ENCODE peak calls at places on chromosomes 13 and 19, in ten cellular contexts. Y is CD8-positive, alpha-beta memory T cell; C is body of pancreas; J is cardiac muscle cell; V is ascending aorta; L is right cardiac atrium; W is gastrocnemius medialis; Z is suprapubic skin; S is thyroid gland; M is endodermal cell. N is an unnamed sample.

GRCh38 chr13:94968757-94969086 is 256.4 kb upstream of the SOX21 start:
- DNase-seq in L (no peak), Z (no peak), W (no peak), V (no peak), J (no peak), Y (no peak), C (no peak), S (no peak), M (no peak), N (no peak)

GRCh38 chr19:10227215-10227971 is 3.7 kb downstream of the S1PR2 start:
- DNase-seq in J (peak), V (no peak), M (peak), Y (no peak), L (peak), W (peak), S (peak), C (no peak), Z (no peak), N (no peak)

GRCh38 chr13:30600470-30600869 is 17.2 kb upstream of the USPL1 start:
- DNase-seq in L (no peak), Y (no peak), S (no peak), W (no peak), J (peak), M (no peak), Z (no peak), V (no peak), C (no peak), N (no peak)

GRCh38 chr13:35349673-35350278 is 126.7 kb downstream of the MAB21L1 start:
- DNase-seq in L (no peak), V (no peak), W (no peak), S (no peak), J (peak), C (no peak), M (no peak), Y (no peak), Z (no peak), N (no peak)

GRCh38 chr19:17424743-17425365 is 5.0 kb downstream of the MVB12A start:
- DNase-seq in J (peak), Y (no peak), W (no peak), L (peak), C (no peak), Z (no peak), M (peak), S (peak), V (no peak), N (peak)

GRCh38 chr13:21501709-21502108 is 42.6 kb upstream of the ZDHHC20 start:
- DNase-seq in M (peak), S (no peak), Z (no peak), L (no peak), C (no peak), W (no peak), V (no peak), Y (no peak), J (no peak), N (no peak)

GRCh38 chr13:27334774-27335490 is 64.3 kb downstream of the RASL11A start:
- DNase-seq in W (no peak), Z (no peak), Y (no peak), J (no peak), C (no peak), S (no peak), M (no peak), V (no peak), L (no peak), N (no peak)

GRCh38 chr19:47107201-47107952 is 6.2 kb downstream of the ZC3H4 start:
- DNase-seq in Z (no peak), C (peak), Y (peak), J (no peak), M (no peak), W (no peak), V (no peak), S (no peak), L (no peak), N (no peak)

GRCh38 chr13:59532405-59532804 is 631.3 kb downstream of the DIAPH3 start:
- DNase-seq in Z (no peak), Y (no peak), L (no peak), J (no peak), W (no peak), M (no peak), C (no peak), V (no peak), S (no peak), N (no peak)

GRCh38 chr13:103164239-103164638 is 98.0 kb upstream of the SLC10A2 start:
- DNase-seq in M (no peak), V (no peak), Z (no peak), Y (no peak), C (no peak), J (no peak), W (no peak), S (no peak), L (no peak), N (no peak)

GRCh38 chr13:48493076-48493765 is 39.7 kb downstream of the RCBTB2 start:
- DNase-seq in W (no peak), S (no peak), Z (no peak), V (no peak), J (peak), L (no peak), C (no peak), Y (peak), M (no peak), N (no peak)

GRCh38 chr19:5628919-5629481 is 6.1 kb downstream of the SAFB start:
- DNase-seq in Y (no peak), C (no peak), S (no peak), Z (no peak), J (no peak), V (no peak), L (no peak), W (no peak), M (no peak), N (no peak)

GRCh38 chr13:22934744-22935523 is 245.8 kb upstream of the SGCG start:
- DNase-seq in M (no peak), C (no peak), J (no peak), W (no peak), Y (no peak), V (no peak), S (no peak), L (no peak), Z (no peak), N (no peak)

GRCh38 chr13:21583496-21583895 is 20.5 kb downstream of the MICU2 start:
- DNase-seq in M (peak), Y (no peak), C (no peak), W (no peak), V (no peak), L (no peak), Z (no peak), J (peak), S (no peak), N (no peak)

GRCh38 chr19:12884926-12885748 is 1.9 kb downstream of the KLF1 start:
- DNase-seq in V (no peak), J (peak), C (peak), S (peak), Z (peak), M (peak), L (peak), Y (peak), W (peak), N (no peak)

GRCh38 chr19:16372065-16372915 is 47.7 kb downstream of the KLF2 start:
- DNase-seq in S (no peak), L (no peak), C (no peak), J (no peak), W (no peak), Y (no peak), Z (no peak), M (no peak), V (no peak), N (no peak)

GRCh38 chr19:45467456-45468158 is at the start of gene FOSB:
- DNase-seq in V (peak), C (peak), J (peak), S (peak), W (peak), Y (peak), Z (peak), L (peak), M (peak), N (peak)

GRCh38 chr13:40271931-40272775 is 394.3 kb downstream of the FOXO1 start:
- DNase-seq in J (peak), W (peak), C (peak), Z (peak), L (peak), V (peak), S (peak), Y (no peak), M (peak), N (peak)

GRCh38 chr19:18526316-18526715 is 4.4 kb upstream of the ELL start:
- DNase-seq in Z (no peak), W (no peak), V (no peak), S (no peak), L (peak), J (no peak), C (no peak), M (no peak), Y (no peak), N (no peak)

GRCh38 chr19:408441-409005 is 424 bp downstream of the C2CD4C start:
- DNase-seq in V (no peak), S (peak), L (no peak), M (peak), J (no peak), Z (peak), Y (no peak), W (no peak), C (no peak), N (peak)

GRCh38 chr19:40831502-40832430 is 18.5 kb downstream of the CYP2A6 start:
- DNase-seq in M (peak), Z (no peak), J (peak), S (no peak), Y (no peak), V (no peak), W (peak), C (peak), L (no peak), N (no peak)

GRCh38 chr13:107466326-107466725 is 749.0 kb downstream of the LIG4 start:
- DNase-seq in S (no peak), C (no peak), W (no peak), Z (no peak), J (peak), V (no peak), L (no peak), Y (no peak), M (peak), N (no peak)

GRCh38 chr19:42198676-42199439 is 18.6 kb downstream of the DEDD2 start:
- DNase-seq in L (no peak), Y (peak), W (no peak), S (no peak), M (peak), Z (no peak), C (no peak), V (no peak), J (no peak), N (no peak)

GRCh38 chr19:40303765-40304164 is 18.6 kb upstream of the AKT2 start:
- DNase-seq in M (no peak), J (no peak), Z (no peak), L (no peak), V (no peak), S (no peak), C (peak), Y (no peak), W (no peak), N (no peak)

GRCh38 chr13:48009298-48009697 is 8.2 kb upstream of the SUCLA2 start:
- DNase-seq in V (no peak), Y (no peak), J (peak), W (no peak), C (no peak), Z (no peak), M (no peak), S (no peak), L (no peak), N (no peak)

GRCh38 chr19:46131485-46132143 is 7.1 kb upstream of the IGFL3 start:
- DNase-seq in Y (no peak), C (no peak), V (no peak), W (no peak), L (no peak), S (no peak), Z (no peak), J (no peak), M (peak), N (no peak)

GRCh38 chr13:107202371-107203023 is 634.6 kb upstream of the ARGLU1 start:
- DNase-seq in W (no peak), S (no peak), Z (no peak), C (peak), J (peak), Y (no peak), M (no peak), V (no peak), L (peak), N (no peak)

DNA sequence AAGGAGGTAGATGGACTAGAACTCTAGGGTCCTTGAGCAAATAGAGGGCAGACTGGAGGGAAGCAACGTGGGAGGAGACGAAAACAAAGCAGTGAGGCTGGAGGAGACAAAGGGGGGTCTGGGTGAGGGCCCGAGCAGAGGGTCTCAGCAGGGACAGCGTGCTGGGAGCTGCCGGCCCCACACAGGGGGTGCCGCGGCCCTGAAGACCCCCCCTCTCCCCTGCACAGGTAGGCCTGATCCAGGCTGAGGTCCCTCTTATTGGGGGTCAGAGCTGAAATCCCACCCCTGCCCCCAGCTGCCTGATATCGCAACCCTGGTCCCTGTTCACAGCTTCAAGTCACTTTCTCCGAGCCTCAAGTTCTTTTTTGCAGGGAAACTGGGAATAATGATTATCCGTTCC is 8.7 kb downstream of the EPS8L1 start:
- DNase-seq in L (peak), C (no peak), Y (no peak), W (no peak), S (no peak), M (no peak), V (no peak), J (no peak), Z (no peak), N (no peak)
- H3K27ac ChIP-seq in L (no peak), C (no peak), Y (no peak), W (no peak), S (no peak), M (no peak), V (no peak), J (no peak), Z (no peak), N (no peak)

DNA sequence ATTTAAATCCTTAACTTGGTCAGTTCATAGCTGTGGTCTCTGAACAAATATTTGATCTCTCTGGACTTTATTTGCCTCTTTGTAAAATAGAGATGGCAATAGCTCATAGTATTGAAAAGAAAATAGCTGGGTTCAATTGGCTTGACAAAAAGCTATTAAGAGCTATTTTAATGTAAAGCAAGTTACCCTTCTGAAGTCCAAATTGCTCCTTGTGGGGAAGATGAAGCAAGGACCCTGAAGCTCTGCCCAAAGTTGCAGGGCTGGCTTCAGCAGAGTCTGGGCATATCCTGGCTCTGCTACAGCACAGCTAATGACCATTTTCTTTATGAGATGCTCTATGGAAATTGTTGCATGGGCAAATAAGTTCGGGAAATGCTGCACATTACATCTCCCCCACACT is 484.5 kb downstream of the TDRD3 start:
- DNase-seq in W (no peak), Z (no peak), S (no peak), Y (no peak), L (no peak), C (no peak), J (no peak), V (no peak), M (no peak), N (no peak)
- H3K27ac ChIP-seq in W (no peak), Z (no peak), S (no peak), Y (no peak), L (no peak), C (no peak), J (no peak), V (no peak), M (no peak), N (no peak)

GRCh38 chr19:38678217-38678890 is 30.9 kb downstream of the ACTN4 start:
- DNase-seq in L (peak), S (no peak), C (no peak), M (no peak), J (no peak), Y (no peak), Z (no peak), W (no peak), V (no peak), N (no peak)
- H3K27ac ChIP-seq in L (peak), S (peak), C (peak), M (no peak), J (peak), Y (peak), Z (peak), W (peak), V (peak), N (no peak)

DNA sequence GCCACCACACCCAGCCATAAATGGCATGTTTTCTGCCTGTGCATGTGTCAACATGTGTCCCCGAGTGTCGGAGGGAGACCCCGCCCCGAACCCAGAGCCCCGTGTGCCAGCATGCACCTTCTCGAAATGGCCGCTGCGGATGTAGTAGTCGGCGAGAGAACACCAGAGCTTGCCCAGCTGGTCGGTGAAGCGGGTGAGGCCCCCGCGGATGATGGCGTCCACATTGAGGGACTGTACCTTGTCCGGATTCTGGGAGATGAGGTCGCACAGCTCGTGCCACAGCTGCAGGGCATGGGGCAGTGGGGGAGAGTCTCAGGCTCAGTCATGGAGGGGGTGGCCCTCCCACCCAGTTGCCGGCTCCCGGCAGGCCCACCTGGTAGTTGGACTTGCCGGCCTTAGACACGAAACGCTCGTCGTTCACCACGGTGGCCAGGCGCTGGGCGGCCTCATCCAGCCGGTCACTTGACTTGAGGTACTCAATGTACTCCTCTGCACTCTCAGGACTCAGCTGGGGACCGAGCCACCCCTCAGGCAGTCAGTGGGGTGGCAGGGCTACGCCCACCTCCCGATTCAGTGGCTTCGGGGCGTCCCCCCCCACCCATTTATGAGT is 3.5 kb downstream of the XAB2 start:
- DNase-seq in Y (no peak), Z (no peak), C (no peak), S (no peak), M (no peak), J (no peak), L (no peak), W (no peak), V (no peak), N (no peak)
- H3K27ac ChIP-seq in Y (no peak), Z (no peak), C (no peak), S (no peak), M (no peak), J (no peak), L (no peak), W (no peak), V (no peak), N (no peak)

GRCh38 chr13:98450495-98451167 is 126.3 kb downstream of the STK24 start:
- DNase-seq in Z (no peak), V (no peak), M (peak), J (no peak), W (peak), Y (no peak), C (no peak), L (peak), S (peak), N (no peak)
- H3K27ac ChIP-seq in Z (peak), V (peak), M (peak), J (peak), W (peak), Y (no peak), C (peak), L (peak), S (peak), N (no peak)

DNA sequence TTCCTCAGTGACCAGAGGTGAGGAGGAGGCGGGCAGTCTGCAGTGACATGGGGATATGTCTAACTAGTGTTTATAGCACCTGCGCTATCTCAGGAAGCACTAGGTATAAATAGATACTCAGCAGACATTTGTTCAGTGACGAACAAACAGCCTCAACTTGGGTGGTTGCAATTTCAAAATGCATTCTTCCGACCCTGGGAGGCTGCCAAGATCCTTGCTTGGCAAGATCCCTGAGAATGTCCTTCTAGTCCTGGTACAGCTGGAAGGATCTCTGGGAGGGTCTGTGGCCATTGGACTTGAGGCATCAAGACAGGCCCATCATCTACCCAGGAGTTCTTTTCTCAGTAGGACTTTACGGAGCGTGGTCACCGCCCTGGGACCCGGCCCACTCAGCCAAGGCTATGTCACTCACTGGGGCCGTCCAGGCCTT is 299.5 kb downstream of the ZNF536 start:
- DNase-seq in Z (no peak), V (no peak), C (no peak), J (peak), W (no peak), S (peak), M (peak), L (peak), Y (no peak), N (no peak)
- H3K27ac ChIP-seq in Z (no peak), V (no peak), C (no peak), J (no peak), W (no peak), S (no peak), M (no peak), L (no peak), Y (no peak), N (no peak)

GRCh38 chr13:23959231-23959862 is 62.0 kb upstream of the C1QTNF9B start:
- DNase-seq in M (no peak), W (no peak), Z (no peak), Y (no peak), L (no peak), V (no peak), S (no peak), J (peak), C (no peak), N (no peak)
- H3K27ac ChIP-seq in M (no peak), W (no peak), Z (no peak), Y (no peak), L (no peak), V (no peak), S (no peak), J (peak), C (no peak), N (peak)

DNA sequence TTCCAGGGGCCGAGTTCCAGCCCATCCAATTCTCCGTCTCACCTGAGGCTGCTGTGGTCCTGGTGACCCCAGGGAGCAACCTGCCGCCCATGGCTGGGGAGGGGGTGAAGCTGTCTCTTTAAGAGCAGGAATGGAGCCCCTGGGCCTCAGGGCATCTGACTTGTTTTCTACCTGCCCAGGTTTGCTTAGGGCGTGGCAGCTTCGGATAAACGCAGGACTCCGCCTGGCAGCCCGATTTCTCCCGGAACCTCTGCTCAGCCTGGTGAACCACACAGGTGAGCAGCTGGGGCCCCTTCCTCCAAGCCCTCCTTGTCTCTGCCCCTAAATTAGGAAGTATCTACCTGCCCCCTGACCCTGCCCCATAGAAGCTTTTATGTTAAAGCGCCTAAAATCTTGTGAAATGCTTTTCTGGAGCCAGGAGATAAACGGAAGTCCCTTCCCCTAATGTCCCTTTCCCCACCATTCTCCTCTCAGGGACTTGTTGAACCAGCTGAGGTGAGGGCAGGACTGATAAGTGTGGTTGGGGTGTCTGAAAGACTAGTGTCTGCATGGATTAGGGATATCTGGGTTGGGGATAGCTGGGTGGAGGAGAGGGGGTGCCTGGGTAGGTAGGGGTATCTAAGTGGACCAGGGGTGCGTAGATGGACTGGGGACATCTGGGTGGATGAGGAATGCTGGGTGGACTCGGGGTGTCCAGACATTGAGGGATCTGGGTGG is 620 bp downstream of the FXYD3 start:
- DNase-seq in W (no peak), V (no peak), Z (no peak), L (peak), M (no peak), S (no peak), J (no peak), C (peak), Y (no peak), N (no peak)
- H3K27ac ChIP-seq in W (no peak), V (no peak), Z (peak), L (no peak), M (no peak), S (no peak), J (no peak), C (peak), Y (no peak), N (no peak)

N was measured in ovary.